ENCODE peak calls at places on chromosome 10, in four cellular contexts. U, W, K and X are unnamed samples.
A peak's percentile ranks its signal among the peaks of the same experiment; 100 is the strongest.

GRCh38 chr10:88889559-88890337 is 9.7 kb downstream of the STAMBPL1 start:
- DNase-seq in U (no peak), K (no peak), W (no peak), X (no peak)

GRCh38 chr10:14468022-14468421 is 137.3 kb upstream of the FRMD4A start:
- DNase-seq in U (no peak), K (no peak), W (no peak), X (no peak)

GRCh38 chr10:72243822-72244437 is 27.9 kb upstream of the ASCC1 start:
- DNase-seq in U (peak; percentile 96), K (no peak), W (no peak), X (no peak)

GRCh38 chr10:93219347-93219746 is 145.7 kb downstream of the CYP26A1 start:
- DNase-seq in U (no peak), K (no peak), W (no peak), X (no peak)

GRCh38 chr10:68406815-68407585 is at the start of gene RUFY2:
- DNase-seq in U (peak; percentile 84), W (peak; percentile 96), K (peak; percentile 58), X (peak; percentile 89)

GRCh38 chr10:71765176-71765906 is 8.0 kb downstream of the VSIR start:
- DNase-seq in U (peak; percentile 24), K (peak; percentile 15), W (no peak), X (peak; percentile 94)

GRCh38 chr10:57867226-57867625 is 400.5 kb downstream of the IPMK start:
- DNase-seq in K (no peak), W (no peak), U (no peak), X (no peak)

GRCh38 chr10:88386204-88386877 is 196.8 kb downstream of the RNLS start:
- DNase-seq in W (no peak), K (peak; percentile 53), U (peak; percentile 58), X (peak; percentile 30)

GRCh38 chr10:29389935-29390334 is 101.1 kb downstream of the LYZL1 start:
- DNase-seq in W (no peak), K (peak; percentile 66), U (no peak), X (no peak)

GRCh38 chr10:132099701-132100481 is 34.1 kb downstream of the JAKMIP3 start:
- DNase-seq in U (no peak), W (no peak), K (no peak), X (no peak)

GRCh38 chr10:320787-321186 is 185.5 kb downstream of the ZMYND11 start:
- DNase-seq in W (no peak), K (no peak), U (no peak), X (no peak)

GRCh38 chr10:96333091-96333490 is 25.7 kb downstream of the OPALIN start:
- DNase-seq in W (no peak), K (no peak), U (no peak), X (no peak)

GRCh38 chr10:99930731-99931550 is 78.8 kb downstream of the DNMBP start:
- DNase-seq in K (peak; percentile 82), W (no peak), U (peak; percentile 71), X (no peak)

GRCh38 chr10:36504752-36505151 is 620.6 kb upstream of the ANKRD30A start:
- DNase-seq in U (no peak), K (no peak), W (no peak), X (no peak)

GRCh38 chr10:15352818-15353217 is 18.3 kb downstream of the FAM171A1 start:
- DNase-seq in U (no peak), W (no peak), K (no peak), X (no peak)

GRCh38 chr10:77159538-77160110 is 478.0 kb downstream of the KCNMA1 start:
- DNase-seq in W (no peak), K (no peak), U (no peak), X (no peak)

GRCh38 chr10:65891073-65891981 is 1034.5 kb upstream of the LRRTM3 start:
- DNase-seq in W (no peak), U (peak; percentile 74), K (no peak), X (no peak)

GRCh38 chr10:126609566-126609965 is 60.9 kb downstream of the C10orf90 start:
- DNase-seq in W (no peak), K (no peak), U (no peak), X (no peak)

GRCh38 chr10:36759111-36759805 is 366.1 kb upstream of the ANKRD30A start:
- DNase-seq in U (peak; percentile 9), K (no peak), W (no peak), X (no peak)

GRCh38 chr10:43610636-43611035 is 4.4 kb downstream of the ZNF485 start:
- DNase-seq in K (no peak), U (no peak), W (no peak), X (no peak)

GRCh38 chr10:13528138-13528874 is 508 bp downstream of the BEND7 start:
- DNase-seq in U (no peak), W (peak; percentile 39), K (no peak), X (no peak)

GRCh38 chr10:117007080-117007479 is 2.1 kb upstream of the SHTN1 start:
- DNase-seq in W (peak; percentile 23), K (peak; percentile 25), U (peak; percentile 61), X (peak; percentile 36)

GRCh38 chr10:18202600-18203150 is 62.5 kb downstream of the CACNB2 start:
- DNase-seq in W (no peak), U (no peak), K (no peak), X (no peak)
- TF ChIP-seq POLR2A in W (no peak), U (no peak), K (no peak), X (no peak)

GRCh38 chr10:48462482-48463020 is 142.3 kb downstream of the ARHGAP22 start:
- DNase-seq in U (no peak), K (no peak), W (no peak), X (no peak)

GRCh38 chr10:48464871-48465736 is 139.8 kb downstream of the ARHGAP22 start:
- DNase-seq in W (no peak), U (no peak), K (no peak), X (no peak)

GRCh38 chr10:48461623-48462481 is 143.0 kb downstream of the ARHGAP22 start:
- DNase-seq in K (no peak), W (no peak), U (no peak), X (no peak)

GRCh38 chr10:48464121-48464870 is 140.6 kb downstream of the ARHGAP22 start:
- DNase-seq in W (no peak), U (no peak), K (no peak), X (no peak)

GRCh38 chr10:48463318-48464003 is 141.4 kb downstream of the ARHGAP22 start:
- DNase-seq in W (peak; percentile 55), U (no peak), K (no peak), X (no peak)
- TF ChIP-seq MAX in W (no peak), U (no peak), K (no peak), X (no peak)

GRCh38 chr10:30748152-30748845 is 118.7 kb upstream of the LYZL2 start:
- DNase-seq in K (no peak), U (no peak), W (no peak), X (no peak)

GRCh38 chr10:30749368-30749767 is 119.8 kb upstream of the LYZL2 start:
- DNase-seq in U (no peak), W (no peak), K (no peak), X (no peak)

GRCh38 chr10:30752481-30752881 is 122.9 kb upstream of the LYZL2 start:
- DNase-seq in W (peak; percentile 43), K (no peak), U (no peak), X (no peak)

GRCh38 chr10:30750971-30751677 is 121.6 kb upstream of the LYZL2 start:
- DNase-seq in U (no peak), W (no peak), K (no peak), X (peak; percentile 56)

GRCh38 chr10:30751678-30752331 is 122.3 kb upstream of the LYZL2 start:
- DNase-seq in U (peak; percentile 71), K (no peak), W (peak; percentile 15), X (peak; percentile 79)
- TF ChIP-seq MYC in U (no peak), K (no peak), W (no peak), X (no peak)

DNA sequence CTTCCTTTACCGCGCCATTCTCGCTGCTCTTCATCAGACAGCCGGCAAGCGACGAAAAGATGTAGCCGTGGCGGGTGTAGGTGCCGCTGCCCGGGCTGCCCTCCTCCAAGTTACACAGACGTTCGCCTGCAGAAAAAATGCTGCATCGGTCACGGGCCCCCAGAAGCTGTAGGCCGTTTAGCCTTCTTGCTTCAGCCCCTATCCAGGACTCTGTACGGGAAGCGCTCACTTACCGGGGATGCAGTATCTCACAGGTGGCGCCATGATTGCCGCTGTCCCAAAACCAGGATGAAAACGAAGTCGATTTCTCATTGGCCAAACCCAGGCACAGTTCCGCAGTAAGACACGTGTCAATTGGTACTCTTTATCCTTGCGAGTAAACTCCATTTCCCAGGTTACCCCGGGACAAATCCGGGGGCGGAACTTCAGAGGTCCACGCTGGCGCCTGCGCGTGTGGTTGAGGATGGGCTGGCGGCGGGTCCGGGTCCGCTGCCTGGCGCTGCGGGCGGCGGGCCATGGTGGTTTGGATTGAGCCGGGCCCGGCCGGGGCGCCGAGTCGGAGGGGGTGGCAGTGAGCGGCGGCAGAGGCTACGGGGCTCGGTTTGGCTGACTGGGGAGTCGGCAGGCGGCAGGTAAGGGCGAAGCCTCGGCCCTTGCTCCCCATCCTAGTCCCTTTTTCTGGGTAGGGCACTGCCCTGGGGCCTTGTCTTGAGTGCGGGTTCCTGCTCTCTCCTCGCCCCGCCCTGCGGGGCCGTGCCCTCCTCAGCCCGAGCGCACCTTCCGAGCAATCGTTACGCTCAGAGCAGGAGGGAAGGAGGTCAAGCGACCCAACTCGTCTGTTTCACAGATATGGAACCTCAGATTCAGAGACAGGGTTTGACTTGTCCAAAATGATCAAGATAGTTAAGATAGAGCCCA is at the start of the genes EXOSC1 and ZDHHC16:
- DNase-seq in W (peak; percentile 91), U (peak; percentile 96), K (peak; percentile 97), X (peak; percentile 98)
- TF ChIP-seq POLR2A in W (peak; percentile 77), U (peak; percentile 80), K (peak; percentile 84), X (peak; percentile 83)

GRCh38 chr10:52229271-52229931 is 84.7 kb upstream of the DKK1 start:
- DNase-seq in W (no peak), K (no peak), U (no peak), X (no peak)
- TF ChIP-seq MAX in W (no peak), K (no peak), U (no peak), X (no peak)

DNA sequence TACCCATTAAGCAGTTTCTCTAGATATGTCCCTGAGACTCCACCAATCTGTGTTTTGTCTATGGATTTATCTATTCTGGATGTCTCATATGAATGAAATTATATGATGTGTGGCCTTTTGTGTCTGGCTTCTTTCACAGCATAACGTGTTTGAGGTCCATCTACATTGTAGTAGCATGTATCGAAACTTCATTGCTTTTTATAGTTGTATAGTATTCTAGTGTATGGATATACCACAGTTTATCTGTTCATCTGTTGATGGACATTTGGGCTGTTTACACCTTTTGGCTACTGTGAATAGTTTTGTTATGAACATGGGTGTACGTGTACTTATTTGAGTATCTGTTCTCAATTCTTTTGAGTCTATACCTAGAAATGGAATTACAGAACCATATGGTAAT is 9.6 kb downstream of the KAT6B start:
- DNase-seq in U (no peak), W (no peak), K (no peak), X (no peak)
- TF ChIP-seq MYC in U (no peak), W (no peak), K (no peak), X (no peak)